ENCODE peak calls at places on chromosomes 3 and 15, in four cellular contexts. H, P, K and X are unnamed samples. For H3K36me3 and H3K9me3, the result is how much of the 10 kb centered on the place peaks cover.

GRCh38 chr3:155682437-155682836 is 62.4 kb downstream of the PLCH1 start:
- DNase-seq in H (no peak), K (no peak), P (no peak), X (no peak)

GRCh38 chr3:121111914-121112612 is 204.1 kb downstream of the STXBP5L start:
- DNase-seq in P (no peak), H (no peak), K (no peak), X (no peak)

GRCh38 chr15:45790325-45790943 is 155.6 kb downstream of the SQOR start:
- DNase-seq in K (peak), P (no peak), H (no peak), X (no peak)

GRCh38 chr3:10508619-10509260 is 3.4 kb upstream of the ATP2B2 start:
- DNase-seq in P (no peak), K (no peak), H (no peak), X (no peak)

GRCh38 chr3:58746758-58747157 is 80.2 kb upstream of the FAM3D start:
- DNase-seq in K (no peak), H (no peak), P (no peak), X (no peak)

GRCh38 chr15:87477759-87478687 is 778.5 kb downstream of the NTRK3 start:
- DNase-seq in P (no peak), K (no peak), H (no peak), X (peak)

GRCh38 chr3:57805674-57806073 is 49.6 kb downstream of the SLMAP start:
- DNase-seq in H (no peak), K (peak), P (no peak), X (no peak)

GRCh38 chr3:124797426-124797945 is 67.2 kb downstream of the UMPS start:
- DNase-seq in K (no peak), H (no peak), P (no peak), X (no peak)

GRCh38 chr15:50953302-50953701 is 44.8 kb downstream of the AP4E1 start:
- DNase-seq in K (no peak), P (no peak), H (no peak), X (no peak)

GRCh38 chr3:191070201-191070600 is 128.8 kb upstream of the OSTN start:
- DNase-seq in K (no peak), H (no peak), P (no peak), X (peak)

GRCh38 chr15:98896002-98896721 is 111.4 kb downstream of the PGPEP1L start:
- DNase-seq in P (no peak), H (no peak), K (peak), X (no peak)

GRCh38 chr3:71423151-71423906 is 160.2 kb downstream of the FOXP1 start:
- DNase-seq in K (peak), H (no peak), P (no peak), X (peak)

GRCh38 chr15:91965501-91966180 is 112.1 kb downstream of the SLCO3A1 start:
- DNase-seq in P (no peak), K (no peak), H (no peak), X (peak)

GRCh38 chr15:35061171-35062163 is 23.6 kb downstream of the NANOGP8 start:
- DNase-seq in H (no peak), P (no peak), K (no peak), X (no peak)

GRCh38 chr3:129690406-129690805 is 83.9 kb upstream of the PLXND1 start:
- DNase-seq in H (no peak), P (no peak), K (peak), X (no peak)

GRCh38 chr3:143901105-143901504 is 52.8 kb upstream of the SLC9A9 start:
- DNase-seq in P (no peak), H (no peak), K (peak), X (no peak)

GRCh38 chr15:28885630-28886430 is at the start of gene APBA2:
- DNase-seq in P (no peak), H (no peak), K (no peak), X (no peak)

GRCh38 chr3:10964537-10965167 is 27.9 kb upstream of the SLC6A1 start:
- DNase-seq in P (no peak), K (peak), H (no peak), X (no peak)

GRCh38 chr3:152779649-152780048 is 55.3 kb upstream of the P2RY1 start:
- DNase-seq in H (no peak), P (no peak), K (no peak), X (no peak)

GRCh38 chr3:139202226-139202958 is 141.4 kb upstream of the MRPS22 start:
- DNase-seq in K (no peak), P (no peak), H (no peak), X (no peak)

GRCh38 chr3:142866841-142867631 is 21.8 kb downstream of the PCOLCE2 start:
- DNase-seq in H (no peak), P (no peak), K (no peak), X (no peak)

GRCh38 chr3:141261472-141262171 is 30.0 kb downstream of the PXYLP1 start:
- DNase-seq in K (no peak), H (no peak), P (no peak), X (no peak)

GRCh38 chr3:130715616-130716015 is 31.0 kb downstream of the PIK3R4 start:
- DNase-seq in P (no peak), H (no peak), K (no peak), X (no peak)
- H3K36me3 ChIP-seq in P (under half), H (under half), K (under half), X (half or more)

GRCh38 chr15:25093455-25094029 is 138.8 kb downstream of the SNRPN start:
- DNase-seq in H (no peak), P (no peak), K (no peak), X (no peak)

GRCh38 chr15:25095179-25095578 is 140.4 kb downstream of the SNRPN start:
- DNase-seq in H (no peak), P (no peak), K (no peak), X (no peak)

GRCh38 chr15:25094066-25094465 is 139.3 kb downstream of the SNRPN start:
- DNase-seq in H (no peak), K (no peak), P (no peak), X (no peak)

GRCh38 chr15:25092661-25093060 is 137.9 kb downstream of the SNRPN start:
- DNase-seq in H (no peak), P (no peak), K (no peak), X (no peak)

DNA sequence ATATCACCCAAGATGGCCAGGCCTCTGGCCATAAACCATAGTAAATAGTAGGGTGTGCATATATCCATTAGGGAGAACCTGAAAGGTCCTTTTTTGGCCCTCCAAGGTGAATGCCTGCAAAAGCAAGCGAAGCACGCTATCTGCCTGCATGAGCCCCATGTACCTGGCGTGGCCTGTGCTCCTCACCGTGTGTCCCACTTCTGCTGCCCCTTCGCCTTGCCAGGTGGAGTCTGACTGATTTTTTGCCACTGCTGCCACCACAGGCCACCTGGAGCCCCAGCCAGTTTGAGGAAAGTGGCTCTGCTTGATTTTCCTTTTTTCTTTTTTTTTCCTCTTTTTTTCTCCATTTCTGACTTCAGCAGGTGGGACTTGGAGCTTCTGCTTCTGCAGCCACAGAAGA is 139.7 kb downstream of the SNRPN start:
- DNase-seq in H (no peak), K (no peak), P (no peak), X (no peak)
- H3K9me3 ChIP-seq in H (under half), K (under half), P (under half), X (under half)

GRCh38 chr3:178532414-178532813 is 3.8 kb upstream of the KCNMB2 start:
- DNase-seq in H (no peak), K (peak), P (no peak), X (no peak)
- H3K36me3 ChIP-seq in H (under half), K (under half), P (under half), X (under half)

DNA sequence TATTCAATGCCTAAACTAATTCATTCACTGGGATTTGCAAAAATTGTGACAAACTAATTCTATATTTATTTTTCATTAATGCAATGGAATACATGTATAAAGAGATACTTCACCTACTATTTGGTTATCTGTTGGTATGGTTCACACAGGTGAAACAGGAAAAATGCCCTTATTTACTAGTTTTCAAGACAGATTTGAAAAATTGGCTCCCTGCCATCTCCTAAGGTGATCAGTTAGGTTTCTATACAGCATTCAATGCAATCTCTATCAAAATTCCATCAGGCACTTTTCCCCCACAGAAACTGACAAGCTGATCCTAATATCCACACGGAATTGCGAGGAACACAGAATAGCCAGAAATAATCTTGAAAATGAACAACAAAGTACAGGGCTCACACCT is 101.1 kb downstream of the DLG1 start:
- DNase-seq in H (no peak), P (no peak), K (no peak), X (no peak)
- H3K9me3 ChIP-seq in H (under half), P (under half), K (under half), X (under half)

GRCh38 chr3:14145670-14146380 is 21.0 kb downstream of the TMEM43 start:
- DNase-seq in K (no peak), H (no peak), P (no peak), X (no peak)

GRCh38 chr3:14147617-14148016 is 22.8 kb downstream of the TMEM43 start:
- DNase-seq in P (no peak), H (no peak), K (no peak), X (no peak)

GRCh38 chr3:14148041-14148985 is 23.5 kb downstream of the TMEM43 start:
- DNase-seq in K (no peak), P (no peak), H (no peak), X (no peak)

GRCh38 chr3:14146381-14147062 is 21.7 kb downstream of the TMEM43 start:
- DNase-seq in H (no peak), P (no peak), K (no peak), X (no peak)

DNA sequence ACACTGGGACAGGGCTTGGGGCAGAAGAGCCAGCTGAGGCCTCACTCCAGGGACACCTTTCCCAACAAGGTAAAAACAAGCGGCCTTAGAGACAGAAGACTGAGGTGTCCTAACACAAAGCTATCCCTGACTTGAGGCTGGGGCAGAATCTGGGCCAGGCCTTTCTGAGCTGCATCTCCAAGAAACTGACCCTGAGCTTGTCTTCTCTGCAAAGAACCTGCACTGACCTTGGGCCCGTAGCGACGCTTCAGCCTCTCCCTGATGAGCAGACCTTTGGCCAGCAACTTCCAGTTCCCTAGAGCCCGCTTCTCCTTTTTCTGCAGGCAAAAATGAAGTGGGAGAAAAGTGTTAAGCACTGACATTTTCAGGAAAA is 22.2 kb downstream of the TMEM43 start:
- DNase-seq in H (no peak), P (no peak), K (no peak), X (no peak)
- H3K36me3 ChIP-seq in H (under half), P (half or more), K (under half), X (under half)

GRCh38 chr3:194387926-194388418 is 11.1 kb downstream of the GP5 start:
- DNase-seq in K (no peak), H (no peak), P (peak), X (no peak)

GRCh38 chr3:194386610-194387009 is 12.5 kb downstream of the GP5 start:
- DNase-seq in P (no peak), H (no peak), K (no peak), X (no peak)

GRCh38 chr3:194387276-194387675 is 11.8 kb downstream of the GP5 start:
- DNase-seq in P (peak), H (no peak), K (no peak), X (no peak)

GRCh38 chr3:194389269-194389668 is 9.8 kb downstream of the GP5 start:
- DNase-seq in K (no peak), H (no peak), P (peak), X (no peak)

GRCh38 chr3:194390835-194391234 is 8.2 kb downstream of the GP5 start:
- DNase-seq in K (no peak), H (no peak), P (no peak), X (no peak)
- H3K9me3 ChIP-seq in K (under half), H (under half), P (under half), X (under half)

DNA sequence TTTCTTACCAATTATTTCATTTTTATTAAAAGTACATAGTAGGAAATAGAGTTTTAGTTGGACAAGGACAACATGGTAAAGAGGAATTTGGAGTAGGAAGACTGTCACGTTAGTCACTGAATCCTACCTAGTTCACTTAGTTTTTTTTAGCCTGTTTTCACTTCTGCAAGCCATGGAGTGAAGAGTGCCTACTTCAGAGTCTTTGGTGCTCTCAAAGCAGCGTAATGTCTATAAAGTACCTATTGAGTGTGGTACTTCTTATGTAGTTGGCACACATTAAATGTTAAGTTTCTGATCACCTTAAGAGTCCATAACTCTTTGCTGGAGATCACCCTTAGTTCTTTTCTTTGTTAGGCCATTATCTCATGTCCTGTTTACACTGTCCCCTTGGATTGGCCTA is 78.7 kb downstream of the LPP start:
- DNase-seq in H (no peak), P (no peak), K (no peak), X (no peak)
- H3K36me3 ChIP-seq in H (under half), P (under half), K (under half), X (under half)